ENCODE peak calls at places on chromosomes 1 and 21, in seven cellular contexts. N is amygdala, G is left colon, X is NCI-H2171 treated with DMSO at 0.1 percent for 48 hours, O is astrocyte of the hippocampus, J is NCI-H1092, V is RPMI8226. E is an unnamed sample.
A peak's percentile ranks its signal among the peaks of the same experiment; 100 is the strongest.

GRCh38 chr1:81717230-81717629 is 83.5 kb upstream of the ADGRL2 start:
- DNase-seq in N (no peak), G (no peak), X (no peak), O (no peak), J (no peak), V (no peak), E (no peak)

GRCh38 chr1:60875139-60875538 is 207.2 kb upstream of the NFIA start:
- DNase-seq in N (no peak), G (no peak), X (no peak), O (no peak), J (no peak), V (no peak), E (no peak)

GRCh38 chr1:30929135-30929889 is 20.8 kb upstream of the SDC3 start:
- DNase-seq in N (peak; percentile 22), G (peak; percentile 43), X (peak; percentile 26), O (peak; percentile 58), J (peak; percentile 37), V (peak; percentile 66), E (no peak)

GRCh38 chr21:45882641-45883040 is 98.9 kb upstream of the COL6A1 start:
- DNase-seq in N (no peak), G (no peak), X (no peak), O (no peak), J (no peak), V (no peak), E (no peak)

GRCh38 chr1:20318521-20318920 is 27.8 kb downstream of the VWA5B1 start:
- DNase-seq in N (no peak), G (no peak), X (no peak), O (no peak), J (no peak), V (no peak), E (no peak)

GRCh38 chr1:52904590-52905375 is 16.8 kb downstream of the ECHDC2 start:
- DNase-seq in N (no peak), G (no peak), X (peak; percentile 14), O (peak; percentile 34), J (no peak), V (peak; percentile 47), E (no peak)

GRCh38 chr21:32886339-32886738 is 114.8 kb upstream of the PAXBP1 start:
- DNase-seq in N (no peak), G (no peak), X (no peak), O (no peak), J (no peak), V (peak; percentile 47), E (no peak)

GRCh38 chr1:180167721-180168467 is 13.2 kb downstream of the QSOX1 start:
- DNase-seq in N (no peak), G (peak; percentile 91), X (peak; percentile 12), O (peak; percentile 18), J (no peak), V (no peak), E (no peak)

GRCh38 chr21:29237110-29238051 is 61.3 kb upstream of the BACH1 start:
- DNase-seq in N (no peak), G (no peak), X (no peak), O (peak; percentile 82), J (no peak), V (peak; percentile 38), E (no peak)

GRCh38 chr1:205791568-205792180 is 16.4 kb upstream of the RAB29 start:
- DNase-seq in N (peak; percentile 59), G (peak; percentile 76), X (peak; percentile 46), O (peak; percentile 77), J (peak; percentile 55), V (peak; percentile 72), E (no peak)

GRCh38 chr1:219847215-219847855 is 81.0 kb downstream of the SLC30A10 start:
- DNase-seq in N (no peak), G (peak; percentile 56), X (no peak), O (no peak), J (no peak), V (no peak), E (no peak)

GRCh38 chr1:209051598-209051997 is 531.9 kb upstream of the CAMK1G start:
- DNase-seq in N (no peak), G (peak; percentile 59), X (no peak), O (no peak), J (no peak), V (no peak), E (no peak)

GRCh38 chr1:162873671-162874666 is 13.0 kb upstream of the CCDC190 start:
- DNase-seq in N (no peak), G (no peak), X (peak; percentile 66), O (peak; percentile 68), J (peak; percentile 4), V (no peak), E (peak; percentile 37)

GRCh38 chr1:59116920-59117542 is 179.9 kb upstream of the FGGY start:
- DNase-seq in N (no peak), G (no peak), X (no peak), O (peak; percentile 65), J (no peak), V (no peak), E (peak; percentile 26)

GRCh38 chr1:3204725-3205124 is 135.7 kb downstream of the PRDM16 start:
- DNase-seq in N (no peak), G (no peak), X (no peak), O (no peak), J (no peak), V (no peak), E (no peak)

GRCh38 chr1:232428781-232429530 is 201.0 kb downstream of the SIPA1L2 start:
- DNase-seq in N (no peak), G (no peak), X (no peak), O (peak; percentile 73), J (no peak), V (no peak), E (no peak)

GRCh38 chr1:85343612-85344255 is 67.3 kb upstream of the BCL10 start:
- DNase-seq in N (no peak), G (no peak), X (no peak), O (peak; percentile 80), J (no peak), V (no peak), E (no peak)

GRCh38 chr1:183021405-183022201 is 1.6 kb upstream of the LAMC1 start:
- DNase-seq in N (no peak), G (no peak), X (no peak), O (no peak), J (no peak), V (no peak), E (no peak)

GRCh38 chr1:16367968-16368910 is 1.2 kb downstream of the SZRD1 start:
- DNase-seq in N (no peak), G (peak; percentile 24), X (no peak), O (peak; percentile 24), J (no peak), V (peak; percentile 42), E (no peak)

GRCh38 chr1:244796719-244797406 is 38.6 kb upstream of the COX20 start:
- DNase-seq in N (peak; percentile 12), G (peak; percentile 69), X (peak; percentile 59), O (peak; percentile 83), J (peak; percentile 49), V (peak; percentile 64), E (peak; percentile 48)

GRCh38 chr1:145949219-145949618 is 8.6 kb downstream of the LIX1L start:
- DNase-seq in N (no peak), G (no peak), X (peak; percentile 22), O (no peak), J (no peak), V (no peak), E (peak; percentile 94)

GRCh38 chr1:64062941-64063581 is 140.4 kb upstream of the UBE2U start:
- DNase-seq in N (no peak), G (no peak), X (no peak), O (no peak), J (no peak), V (no peak), E (no peak)

GRCh38 chr1:39370602-39371001 is 120.8 kb upstream of the BMP8A start:
- DNase-seq in N (no peak), G (no peak), X (no peak), O (peak; percentile 77), J (no peak), V (no peak), E (no peak)

GRCh38 chr1:158117854-158118691 is 62.6 kb upstream of the CD1D start:
- DNase-seq in N (no peak), G (peak; percentile 49), X (no peak), O (peak; percentile 53), J (no peak), V (peak; percentile 71), E (peak; percentile 32)

GRCh38 chr1:21335750-21336168 is 45.5 kb upstream of the ECE1 start:
- DNase-seq in N (no peak), G (peak; percentile 32), X (peak; percentile 92), O (peak; percentile 51), J (peak; percentile 51), V (peak; percentile 90), E (no peak)

GRCh38 chr1:15088146-15089025 is 65.2 kb upstream of the TMEM51 start:
- DNase-seq in N (no peak), G (peak; percentile 13), X (no peak), O (peak; percentile 70), J (no peak), V (no peak), E (no peak)

GRCh38 chr1:198167436-198167934 is 10.7 kb downstream of the NEK7 start:
- DNase-seq in N (no peak), G (no peak), X (no peak), O (peak; percentile 49), J (no peak), V (peak; percentile 26), E (no peak)

E was measured in fibroblast of the conjunctiva.